ENCODE peak calls at places on chromosomes 2 and 18, in six cellular contexts. G, K, Q, F, T and M are unnamed samples.

GRCh38 chr2:222945887-222946286 is 85.1 kb downstream of the ACSL3 start:
- DNase-seq in G (no peak), K (no peak), Q (no peak), F (no peak), T (no peak), M (no peak)

GRCh38 chr2:166572958-166573357 is 78.9 kb upstream of the SCN7A start:
- DNase-seq in G (no peak), K (no peak), Q (no peak), F (no peak), T (no peak), M (no peak)

GRCh38 chr18:48904847-48905394 is 45.8 kb downstream of the SMAD7 start:
- DNase-seq in G (no peak), K (no peak), Q (no peak), F (no peak), T (no peak), M (no peak)

GRCh38 chr2:167543721-167544120 is 655.4 kb downstream of the XIRP2 start:
- DNase-seq in G (no peak), K (no peak), Q (no peak), F (no peak), T (no peak), M (no peak)

GRCh38 chr2:136057802-136058140 is 60.2 kb downstream of the CXCR4 start:
- DNase-seq in G (no peak), K (no peak), Q (no peak), F (no peak), T (no peak), M (no peak)

GRCh38 chr18:8750954-8751415 is 45.6 kb downstream of the MTCL1 start:
- DNase-seq in G (no peak), K (no peak), Q (no peak), F (peak; percentile 38), T (no peak), M (no peak)

GRCh38 chr2:238585836-238586821 is 159.4 kb downstream of the ASB1 start:
- DNase-seq in G (no peak), K (no peak), Q (no peak), F (no peak), T (no peak), M (no peak)

GRCh38 chr2:196927318-196928225 is 1.1 kb upstream of the PGAP1 start:
- DNase-seq in G (peak; percentile 57), K (no peak), Q (no peak), F (no peak), T (no peak), M (no peak)

GRCh38 chr2:202771741-202772470 is 99.7 kb downstream of the ICA1L start:
- DNase-seq in G (no peak), K (no peak), Q (no peak), F (no peak), T (no peak), M (no peak)

GRCh38 chr2:146677280-146677679 is 1167.5 kb upstream of the ACVR2A start:
- DNase-seq in G (peak; percentile 6), K (no peak), Q (no peak), F (no peak), T (no peak), M (peak; percentile 10)

GRCh38 chr2:108968619-108969018 is 20.4 kb downstream of the EDAR start:
- DNase-seq in G (no peak), K (no peak), Q (no peak), F (no peak), T (no peak), M (no peak)

GRCh38 chr2:197615033-197615652 is 60.2 kb downstream of the RFTN2 start:
- DNase-seq in G (peak; percentile 27), K (no peak), Q (peak; percentile 18), F (no peak), T (no peak), M (peak; percentile 79)

GRCh38 chr18:44723973-44724778 is 43.5 kb downstream of the SETBP1 start:
- DNase-seq in G (no peak), K (peak; percentile 16), Q (no peak), F (no peak), T (no peak), M (no peak)

GRCh38 chr2:5387421-5387820 is 304.8 kb upstream of the SOX11 start:
- DNase-seq in G (no peak), K (no peak), Q (no peak), F (no peak), T (no peak), M (no peak)

GRCh38 chr2:46364797-46365457 is 67.7 kb downstream of the EPAS1 start:
- DNase-seq in G (peak; percentile 57), K (peak; percentile 74), Q (peak; percentile 16), F (peak; percentile 80), T (no peak), M (peak; percentile 55)

GRCh38 chr2:149686677-149687427 is 99.3 kb upstream of the MMADHC start:
- DNase-seq in G (no peak), K (no peak), Q (no peak), F (peak; percentile 12), T (no peak), M (no peak)

GRCh38 chr2:45595724-45596435 is 15.2 kb downstream of the SRBD1 start:
- DNase-seq in G (no peak), K (no peak), Q (no peak), F (no peak), T (no peak), M (no peak)

GRCh38 chr2:173451137-173451536 is 96.5 kb downstream of the CDCA7 start:
- DNase-seq in G (no peak), K (no peak), Q (no peak), F (no peak), T (no peak), M (no peak)

GRCh38 chr18:78542204-78542603 is 437.4 kb upstream of the SALL3 start:
- DNase-seq in G (no peak), K (no peak), Q (no peak), F (no peak), T (no peak), M (peak; percentile 44)

GRCh38 chr2:147575106-147575505 is 269.7 kb upstream of the ACVR2A start:
- DNase-seq in G (no peak), K (no peak), Q (no peak), F (no peak), T (no peak), M (no peak)

GRCh38 chr2:214649440-214650205 is 159.9 kb downstream of the BARD1 start:
- DNase-seq in G (no peak), K (no peak), Q (no peak), F (no peak), T (no peak), M (no peak)

GRCh38 chr2:204776781-204777559 is 231.7 kb downstream of the PARD3B start:
- DNase-seq in G (no peak), K (no peak), Q (no peak), F (no peak), T (no peak), M (no peak)

GRCh38 chr2:142038826-142039225 is 92.0 kb downstream of the LRP1B start:
- DNase-seq in G (no peak), K (no peak), Q (no peak), F (no peak), T (no peak), M (no peak)

GRCh38 chr2:239777219-239777618 is 247.9 kb downstream of the NDUFA10 start:
- DNase-seq in G (no peak), K (no peak), Q (no peak), F (no peak), T (no peak), M (no peak)

GRCh38 chr2:134711622-134712125 is 7.1 kb downstream of the TMEM163 start:
- DNase-seq in G (no peak), K (no peak), Q (no peak), F (no peak), T (no peak), M (no peak)

GRCh38 chr2:55051026-55051866 is 995 bp upstream of the RTN4 start:
- DNase-seq in G (peak; percentile 80), K (peak; percentile 37), Q (peak; percentile 99), F (peak; percentile 50), T (no peak), M (no peak)

GRCh38 chr18:48801728-48802542 is 148.8 kb downstream of the SMAD7 start:
- DNase-seq in G (no peak), K (no peak), Q (no peak), F (no peak), T (no peak), M (no peak)

GRCh38 chr18:31701752-31702151 is 17.4 kb upstream of the B4GALT6 start:
- DNase-seq in G (no peak), K (no peak), Q (no peak), F (no peak), T (no peak), M (no peak)

GRCh38 chr2:172103471-172104292 is 982 bp upstream of the DLX2 start:
- DNase-seq in G (peak; percentile 83), K (peak; percentile 91), Q (peak; percentile 81), F (peak; percentile 89), T (peak; percentile 39), M (peak; percentile 65)
- TF ChIP-seq JUND in G (no peak), K (peak; percentile 48), Q (no peak), F (no peak), T (no peak), M (no peak)

GRCh38 chr2:7089898-7090510 is 172.8 kb downstream of the RNF144A start:
- DNase-seq in G (no peak), K (no peak), Q (no peak), F (no peak), T (no peak), M (no peak)
- TF ChIP-seq JUND in G (no peak), K (no peak), Q (no peak), F (no peak), T (no peak), M (no peak)

GRCh38 chr2:171651667-171652410 is 35.4 kb upstream of the DYNC1I2 start:
- DNase-seq in G (no peak), K (no peak), Q (no peak), F (no peak), T (no peak), M (no peak)

GRCh38 chr2:171652411-171652775 is 34.9 kb upstream of the DYNC1I2 start:
- DNase-seq in G (no peak), K (no peak), Q (no peak), F (no peak), T (no peak), M (no peak)

DNA sequence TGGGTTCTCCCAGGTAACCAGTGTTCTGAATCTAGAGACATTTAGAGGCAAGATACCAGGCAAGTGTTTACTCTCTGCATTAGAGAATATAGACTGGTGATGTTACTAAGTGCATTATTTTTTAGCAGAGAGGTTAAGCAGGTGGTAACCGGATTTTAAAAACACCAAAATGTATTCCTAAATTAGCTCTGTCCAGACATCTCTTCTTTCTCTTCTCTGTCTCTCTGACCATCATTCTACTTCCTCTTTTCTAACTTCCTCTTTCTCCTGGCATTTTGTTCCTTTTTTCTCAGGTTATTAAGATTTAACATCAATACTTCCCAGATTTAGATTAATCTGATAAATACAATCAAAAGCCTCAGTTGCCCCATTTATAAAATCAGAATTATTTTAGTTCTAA is 31.7 kb upstream of the DYNC1I2 start:
- DNase-seq in G (no peak), K (no peak), Q (no peak), F (no peak), T (peak; percentile 20), M (no peak)
- TF ChIP-seq JUND in G (no peak), K (no peak), Q (no peak), F (no peak), T (no peak), M (no peak)

GRCh38 chr18:24517554-24517953 is 57.1 kb downstream of the HRH4 start:
- DNase-seq in G (no peak), K (no peak), Q (no peak), F (no peak), T (no peak), M (no peak)

GRCh38 chr18:24514439-24514838 is 54.0 kb downstream of the HRH4 start:
- DNase-seq in G (peak; percentile 30), K (peak; percentile 77), Q (peak; percentile 84), F (peak; percentile 39), T (no peak), M (no peak)

GRCh38 chr18:24515721-24516120 is 55.3 kb downstream of the HRH4 start:
- DNase-seq in G (no peak), K (no peak), Q (no peak), F (no peak), T (no peak), M (no peak)

GRCh38 chr18:24518596-24518995 is 58.2 kb downstream of the HRH4 start:
- DNase-seq in G (no peak), K (no peak), Q (no peak), F (no peak), T (no peak), M (no peak)
- TF ChIP-seq JUND in G (no peak), K (no peak), Q (no peak), F (no peak), T (no peak), M (no peak)